ENCODE peak calls at places on chromosomes 11 and 22, in six cellular contexts. One of them, this sample, is unnamed.

GRCh38 chr11:126101930-126102283 is 39.2 kb upstream of the CDON start:
- DNase-seq in heart left ventricle: no peak
- DNase-seq in HFFc6: no peak
- DNase-seq in CD4-positive, alpha-beta T cell: no peak
- DNase-seq in mesothelial cell of epicardium: no peak
- DNase-seq in ovary: no peak
- DNase-seq in this sample: no peak

GRCh38 chr11:45176996-45177395 is 30.6 kb downstream of the PRDM11 start:
- DNase-seq in ovary: no peak
- DNase-seq in HFFc6: no peak
- DNase-seq in mesothelial cell of epicardium: no peak
- DNase-seq in CD4-positive, alpha-beta T cell: no peak
- DNase-seq in heart left ventricle: no peak
- DNase-seq in this sample: no peak

GRCh38 chr11:2325123-2325522 is 23.3 kb downstream of the TSPAN32 start:
- DNase-seq in CD4-positive, alpha-beta T cell: no peak
- DNase-seq in HFFc6: no peak
- DNase-seq in ovary: no peak
- DNase-seq in mesothelial cell of epicardium: no peak
- DNase-seq in heart left ventricle: no peak
- DNase-seq in this sample: no peak

GRCh38 chr11:19164230-19164855 is 37.4 kb downstream of the CSRP3 start:
- DNase-seq in HFFc6: no peak
- DNase-seq in mesothelial cell of epicardium: no peak
- DNase-seq in ovary: no peak
- DNase-seq in CD4-positive, alpha-beta T cell: no peak
- DNase-seq in heart left ventricle: no peak
- DNase-seq in this sample: no peak

GRCh38 chr22:44489817-44490216 is 8.2 kb downstream of the RTL6 start:
- DNase-seq in HFFc6: no peak
- DNase-seq in CD4-positive, alpha-beta T cell: no peak
- DNase-seq in ovary: no peak
- DNase-seq in mesothelial cell of epicardium: no peak
- DNase-seq in heart left ventricle: no peak
- DNase-seq in this sample: no peak

GRCh38 chr11:8870461-8871282 is 40.3 kb upstream of the AKIP1 start:
- DNase-seq in heart left ventricle: peak
- DNase-seq in mesothelial cell of epicardium: peak
- DNase-seq in HFFc6: peak
- DNase-seq in ovary: peak
- DNase-seq in CD4-positive, alpha-beta T cell: no peak
- DNase-seq in this sample: peak

GRCh38 chr11:102599642-102600261 is 25.4 kb downstream of the MMP20 start:
- DNase-seq in ovary: no peak
- DNase-seq in CD4-positive, alpha-beta T cell: no peak
- DNase-seq in mesothelial cell of epicardium: no peak
- DNase-seq in HFFc6: peak
- DNase-seq in heart left ventricle: no peak
- DNase-seq in this sample: peak

GRCh38 chr11:124536520-124536919 is 6.9 kb downstream of the OR8B12 start:
- DNase-seq in ovary: no peak
- DNase-seq in mesothelial cell of epicardium: no peak
- DNase-seq in HFFc6: no peak
- DNase-seq in CD4-positive, alpha-beta T cell: no peak
- DNase-seq in heart left ventricle: peak
- DNase-seq in this sample: peak

GRCh38 chr11:82936261-82936660 is 34.7 kb downstream of the DDIAS start:
- DNase-seq in CD4-positive, alpha-beta T cell: no peak
- DNase-seq in mesothelial cell of epicardium: no peak
- DNase-seq in HFFc6: no peak
- DNase-seq in ovary: no peak
- DNase-seq in heart left ventricle: no peak
- DNase-seq in this sample: no peak

GRCh38 chr11:12508151-12508740 is 130.9 kb downstream of the PARVA start:
- DNase-seq in heart left ventricle: peak
- DNase-seq in ovary: peak
- DNase-seq in CD4-positive, alpha-beta T cell: no peak
- DNase-seq in HFFc6: peak
- DNase-seq in mesothelial cell of epicardium: no peak
- DNase-seq in this sample: no peak

GRCh38 chr22:19565921-19566598 is 41.9 kb upstream of the CLDN5 start:
- DNase-seq in ovary: no peak
- DNase-seq in heart left ventricle: no peak
- DNase-seq in mesothelial cell of epicardium: no peak
- DNase-seq in HFFc6: peak
- DNase-seq in CD4-positive, alpha-beta T cell: no peak
- DNase-seq in this sample: peak

GRCh38 chr11:17496406-17496805 is 19.8 kb upstream of the ABCC8 start:
- DNase-seq in heart left ventricle: no peak
- DNase-seq in HFFc6: no peak
- DNase-seq in mesothelial cell of epicardium: no peak
- DNase-seq in CD4-positive, alpha-beta T cell: no peak
- DNase-seq in ovary: no peak
- DNase-seq in this sample: no peak

GRCh38 chr11:27166130-27166529 is 125.5 kb downstream of the BBOX1 start:
- DNase-seq in HFFc6: no peak
- DNase-seq in CD4-positive, alpha-beta T cell: no peak
- DNase-seq in mesothelial cell of epicardium: no peak
- DNase-seq in ovary: no peak
- DNase-seq in heart left ventricle: no peak
- DNase-seq in this sample: no peak

GRCh38 chr11:42265072-42265471 is 805.6 kb upstream of the LRRC4C start:
- DNase-seq in CD4-positive, alpha-beta T cell: no peak
- DNase-seq in heart left ventricle: no peak
- DNase-seq in ovary: no peak
- DNase-seq in mesothelial cell of epicardium: no peak
- DNase-seq in HFFc6: no peak
- DNase-seq in this sample: no peak

GRCh38 chr11:89177691-89178231 is at the start of gene TYR:
- DNase-seq in ovary: no peak
- DNase-seq in HFFc6: no peak
- DNase-seq in mesothelial cell of epicardium: no peak
- DNase-seq in heart left ventricle: no peak
- DNase-seq in CD4-positive, alpha-beta T cell: no peak
- DNase-seq in this sample: no peak

GRCh38 chr11:95417832-95418231 is 186.8 kb upstream of the SESN3 start:
- DNase-seq in heart left ventricle: no peak
- DNase-seq in ovary: no peak
- DNase-seq in CD4-positive, alpha-beta T cell: no peak
- DNase-seq in mesothelial cell of epicardium: no peak
- DNase-seq in HFFc6: no peak
- DNase-seq in this sample: no peak

GRCh38 chr11:124612045-124612444 is 817 bp downstream of the PANX3 start:
- DNase-seq in heart left ventricle: no peak
- DNase-seq in CD4-positive, alpha-beta T cell: no peak
- DNase-seq in HFFc6: no peak
- DNase-seq in ovary: no peak
- DNase-seq in mesothelial cell of epicardium: no peak
- DNase-seq in this sample: no peak

GRCh38 chr22:19666663-19667593 is 47.4 kb upstream of the SEPTIN5 start:
- DNase-seq in mesothelial cell of epicardium: no peak
- DNase-seq in HFFc6: peak
- DNase-seq in heart left ventricle: no peak
- DNase-seq in ovary: no peak
- DNase-seq in CD4-positive, alpha-beta T cell: no peak
- DNase-seq in this sample: no peak

GRCh38 chr11:46075168-46075567 is 46.1 kb downstream of the PHF21A start:
- DNase-seq in heart left ventricle: no peak
- DNase-seq in ovary: no peak
- DNase-seq in CD4-positive, alpha-beta T cell: no peak
- DNase-seq in mesothelial cell of epicardium: no peak
- DNase-seq in HFFc6: peak
- DNase-seq in this sample: peak

GRCh38 chr11:624705-625635 is at the start of gene CDHR5:
- DNase-seq in heart left ventricle: peak
- DNase-seq in HFFc6: no peak
- DNase-seq in mesothelial cell of epicardium: no peak
- DNase-seq in ovary: peak
- DNase-seq in CD4-positive, alpha-beta T cell: no peak
- DNase-seq in this sample: no peak

GRCh38 chr11:124920870-124921609 is 2.0 kb downstream of the HEPN1 start:
- DNase-seq in heart left ventricle: peak
- DNase-seq in ovary: peak
- DNase-seq in CD4-positive, alpha-beta T cell: peak
- DNase-seq in mesothelial cell of epicardium: peak
- DNase-seq in HFFc6: no peak
- DNase-seq in this sample: no peak

GRCh38 chr11:130636672-130637463 is 188.4 kb downstream of the ADAMTS15 start:
- DNase-seq in CD4-positive, alpha-beta T cell: no peak
- DNase-seq in heart left ventricle: no peak
- DNase-seq in ovary: no peak
- DNase-seq in HFFc6: peak
- DNase-seq in mesothelial cell of epicardium: no peak
- DNase-seq in this sample: peak

GRCh38 chr11:46237248-46238077 is 40.0 kb upstream of the CREB3L1 start:
- DNase-seq in mesothelial cell of epicardium: peak
- DNase-seq in ovary: peak
- DNase-seq in HFFc6: peak
- DNase-seq in CD4-positive, alpha-beta T cell: no peak
- DNase-seq in heart left ventricle: peak
- DNase-seq in this sample: peak

GRCh38 chr11:75673977-75674582 is 5.2 kb upstream of the MAP6 start:
- DNase-seq in ovary: no peak
- DNase-seq in HFFc6: peak
- DNase-seq in mesothelial cell of epicardium: no peak
- DNase-seq in heart left ventricle: no peak
- DNase-seq in CD4-positive, alpha-beta T cell: no peak
- DNase-seq in this sample: peak

GRCh38 chr11:126588630-126589491 is 233.4 kb downstream of the ST3GAL4 start:
- DNase-seq in CD4-positive, alpha-beta T cell: no peak
- DNase-seq in ovary: no peak
- DNase-seq in HFFc6: no peak
- DNase-seq in heart left ventricle: no peak
- DNase-seq in mesothelial cell of epicardium: no peak
- DNase-seq in this sample: no peak

GRCh38 chr11:132068556-132068955 is 698.1 kb downstream of the NTM start:
- DNase-seq in heart left ventricle: no peak
- DNase-seq in ovary: no peak
- DNase-seq in HFFc6: no peak
- DNase-seq in CD4-positive, alpha-beta T cell: no peak
- DNase-seq in mesothelial cell of epicardium: no peak
- DNase-seq in this sample: no peak

GRCh38 chr11:20544536-20545237 is 54.7 kb upstream of the SLC6A5 start:
- DNase-seq in ovary: no peak
- DNase-seq in HFFc6: no peak
- DNase-seq in CD4-positive, alpha-beta T cell: no peak
- DNase-seq in heart left ventricle: no peak
- DNase-seq in mesothelial cell of epicardium: no peak
- DNase-seq in this sample: no peak

GRCh38 chr11:65498042-65498726 is 661 bp upstream of the MALAT1 start:
- DNase-seq in mesothelial cell of epicardium: no peak
- DNase-seq in CD4-positive, alpha-beta T cell: peak
- DNase-seq in HFFc6: no peak
- DNase-seq in ovary: peak
- DNase-seq in heart left ventricle: peak
- DNase-seq in this sample: peak

GRCh38 chr11:95897731-95898130 is 26.2 kb downstream of the MTMR2 start:
- DNase-seq in ovary: no peak
- DNase-seq in HFFc6: peak
- DNase-seq in CD4-positive, alpha-beta T cell: no peak
- DNase-seq in mesothelial cell of epicardium: no peak
- DNase-seq in heart left ventricle: no peak
- DNase-seq in this sample: no peak

GRCh38 chr11:134376150-134376921 is 35.7 kb downstream of the B3GAT1 start:
- DNase-seq in ovary: no peak
- DNase-seq in HFFc6: no peak
- DNase-seq in CD4-positive, alpha-beta T cell: no peak
- DNase-seq in mesothelial cell of epicardium: no peak
- DNase-seq in heart left ventricle: no peak
- DNase-seq in this sample: no peak

GRCh38 chr22:20092477-20092854 is 12.4 kb downstream of the DGCR8 start:
- DNase-seq in ovary: no peak
- DNase-seq in CD4-positive, alpha-beta T cell: no peak
- DNase-seq in heart left ventricle: no peak
- DNase-seq in mesothelial cell of epicardium: no peak
- DNase-seq in HFFc6: no peak
- DNase-seq in this sample: no peak

GRCh38 chr11:61335355-61335710 is 2.3 kb downstream of the TKFC start:
- DNase-seq in HFFc6: no peak
- DNase-seq in CD4-positive, alpha-beta T cell: no peak
- DNase-seq in heart left ventricle: no peak
- DNase-seq in ovary: peak
- DNase-seq in mesothelial cell of epicardium: no peak
- DNase-seq in this sample: no peak

GRCh38 chr11:130191896-130192295 is 32.3 kb downstream of the ST14 start:
- DNase-seq in CD4-positive, alpha-beta T cell: no peak
- DNase-seq in heart left ventricle: no peak
- DNase-seq in HFFc6: no peak
- DNase-seq in ovary: no peak
- DNase-seq in mesothelial cell of epicardium: no peak
- DNase-seq in this sample: no peak

GRCh38 chr11:1336836-1337646 is 27.6 kb upstream of the TOLLIP start:
- DNase-seq in ovary: peak
- DNase-seq in mesothelial cell of epicardium: peak
- DNase-seq in CD4-positive, alpha-beta T cell: peak
- DNase-seq in HFFc6: no peak
- DNase-seq in heart left ventricle: no peak
- DNase-seq in this sample: no peak

GRCh38 chr11:114213622-114214021 is 82.6 kb upstream of the NNMT start:
- DNase-seq in ovary: no peak
- DNase-seq in mesothelial cell of epicardium: no peak
- DNase-seq in CD4-positive, alpha-beta T cell: no peak
- DNase-seq in heart left ventricle: no peak
- DNase-seq in HFFc6: no peak
- DNase-seq in this sample: no peak

GRCh38 chr11:109552376-109552775 is 130.4 kb downstream of the C11orf87 start:
- DNase-seq in heart left ventricle: no peak
- DNase-seq in mesothelial cell of epicardium: no peak
- DNase-seq in CD4-positive, alpha-beta T cell: no peak
- DNase-seq in HFFc6: no peak
- DNase-seq in ovary: no peak
- DNase-seq in this sample: no peak

GRCh38 chr11:87252869-87253268 is 215.1 kb downstream of the TMEM135 start:
- DNase-seq in mesothelial cell of epicardium: no peak
- DNase-seq in HFFc6: no peak
- DNase-seq in heart left ventricle: no peak
- DNase-seq in ovary: no peak
- DNase-seq in CD4-positive, alpha-beta T cell: no peak
- DNase-seq in this sample: peak

GRCh38 chr11:56886465-56886864 is 102.2 kb upstream of the OR5AK2 start:
- DNase-seq in mesothelial cell of epicardium: no peak
- DNase-seq in heart left ventricle: no peak
- DNase-seq in ovary: no peak
- DNase-seq in CD4-positive, alpha-beta T cell: no peak
- DNase-seq in HFFc6: no peak
- DNase-seq in this sample: no peak

GRCh38 chr11:118017631-118018315 is 31.6 kb downstream of the IL10RA start:
- DNase-seq in HFFc6: no peak
- DNase-seq in mesothelial cell of epicardium: no peak
- DNase-seq in CD4-positive, alpha-beta T cell: no peak
- DNase-seq in ovary: no peak
- DNase-seq in heart left ventricle: no peak
- DNase-seq in this sample: no peak

This sample was measured in A172.